ENCODE peak calls at places on chromosome 12, in seven cellular contexts. One of them, this sample, is unnamed.

GRCh38 chr12:125376422-125376821 is 311.2 kb downstream of the AACS start:
- DNase-seq in cardiac muscle cell: no peak
- DNase-seq in HL-60: no peak
- DNase-seq in tibial nerve: no peak
- DNase-seq in uterus: no peak
- DNase-seq in tibial artery: no peak
- DNase-seq in lower lobe of right lung: no peak
- DNase-seq in this sample: no peak

GRCh38 chr12:96063046-96063445 is 27.7 kb upstream of the LTA4H start:
- DNase-seq in tibial nerve: no peak
- DNase-seq in lower lobe of right lung: no peak
- DNase-seq in cardiac muscle cell: peak; percentile 59
- DNase-seq in uterus: no peak
- DNase-seq in tibial artery: no peak
- DNase-seq in HL-60: no peak
- DNase-seq in this sample: no peak

GRCh38 chr12:71312767-71313375 is 126.7 kb upstream of the LGR5 start:
- DNase-seq in lower lobe of right lung: no peak
- DNase-seq in cardiac muscle cell: peak; percentile 27
- DNase-seq in uterus: no peak
- DNase-seq in tibial artery: no peak
- DNase-seq in HL-60: no peak
- DNase-seq in tibial nerve: no peak
- DNase-seq in this sample: no peak

GRCh38 chr12:62899568-62900390 is 35.2 kb downstream of the PPM1H start:
- DNase-seq in HL-60: no peak
- DNase-seq in cardiac muscle cell: no peak
- DNase-seq in uterus: no peak
- DNase-seq in tibial artery: no peak
- DNase-seq in tibial nerve: no peak
- DNase-seq in lower lobe of right lung: no peak
- DNase-seq in this sample: no peak

GRCh38 chr12:108700833-108701450 is 30.4 kb downstream of the CORO1C start:
- DNase-seq in cardiac muscle cell: no peak
- DNase-seq in lower lobe of right lung: no peak
- DNase-seq in tibial nerve: no peak
- DNase-seq in uterus: no peak
- DNase-seq in tibial artery: no peak
- DNase-seq in HL-60: no peak
- DNase-seq in this sample: no peak

GRCh38 chr12:96434107-96434506 is 33.9 kb upstream of the CDK17 start:
- DNase-seq in tibial artery: no peak
- DNase-seq in uterus: no peak
- DNase-seq in HL-60: peak; percentile 43
- DNase-seq in tibial nerve: no peak
- DNase-seq in lower lobe of right lung: no peak
- DNase-seq in cardiac muscle cell: peak; percentile 87
- DNase-seq in this sample: no peak

GRCh38 chr12:43349863-43350262 is 202.1 kb downstream of the ADAMTS20 start:
- DNase-seq in tibial artery: no peak
- DNase-seq in HL-60: no peak
- DNase-seq in tibial nerve: no peak
- DNase-seq in cardiac muscle cell: peak; percentile 28
- DNase-seq in lower lobe of right lung: no peak
- DNase-seq in uterus: no peak
- DNase-seq in this sample: no peak

GRCh38 chr12:53443955-53444354 is 2.4 kb downstream of the PRR13 start:
- DNase-seq in HL-60: no peak
- DNase-seq in cardiac muscle cell: no peak
- DNase-seq in lower lobe of right lung: no peak
- DNase-seq in tibial nerve: no peak
- DNase-seq in tibial artery: no peak
- DNase-seq in uterus: no peak
- DNase-seq in this sample: no peak

DNA sequence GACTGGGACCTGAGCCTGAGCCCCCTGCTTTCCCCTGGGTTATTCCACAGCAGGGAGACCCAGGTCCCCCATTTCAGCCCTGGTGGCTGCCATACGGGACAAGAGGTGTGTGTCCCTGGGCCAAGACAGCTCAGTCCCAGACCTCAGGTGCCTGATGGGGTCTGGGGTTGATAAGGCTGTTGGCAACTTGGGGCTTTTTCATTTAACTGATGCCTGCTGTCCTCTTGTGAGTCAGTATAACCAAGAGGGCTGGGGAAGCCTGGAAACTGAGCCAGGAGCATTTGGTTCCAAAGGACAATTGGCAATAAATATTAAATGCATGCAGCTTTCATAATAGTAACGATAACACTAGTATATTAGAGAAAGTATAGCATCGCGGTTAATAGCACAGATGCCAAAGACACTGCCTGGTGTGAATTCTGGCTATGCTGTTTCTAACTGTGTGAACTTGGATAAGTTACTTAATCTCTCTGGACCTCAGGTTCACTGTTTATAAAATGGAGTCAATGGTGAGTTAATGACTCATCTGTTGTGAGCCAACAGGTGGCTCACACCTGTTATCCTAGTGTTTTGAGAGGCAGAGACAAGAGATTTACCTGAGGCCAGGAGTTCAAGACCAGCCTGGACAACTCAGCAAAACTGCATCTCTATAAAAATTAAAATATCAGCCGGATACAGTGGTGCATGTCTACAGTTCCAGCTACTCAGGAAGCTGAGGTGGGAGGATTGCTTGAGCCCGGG is 919 bp downstream of the SDSL start:
- DNase-seq in lower lobe of right lung: peak; percentile 28
- DNase-seq in HL-60: no peak
- DNase-seq in tibial artery: no peak
- DNase-seq in tibial nerve: no peak
- DNase-seq in cardiac muscle cell: no peak
- DNase-seq in uterus: no peak
- DNase-seq in this sample: no peak
- H3K27ac ChIP-seq in lower lobe of right lung: peak overlapping the region; percentile 80
- H3K27ac ChIP-seq in HL-60: peak overlapping the region; percentile 74
- H3K27ac ChIP-seq in tibial artery: peak overlapping the region; percentile 11
- H3K27ac ChIP-seq in tibial nerve: peak overlapping the region; percentile 85
- H3K27ac ChIP-seq in cardiac muscle cell: no peak overlapping the region
- H3K27ac ChIP-seq in uterus: no peak overlapping the region
- H3K27ac ChIP-seq in this sample: no peak overlapping the region

GRCh38 chr12:64187370-64187769 is 34.7 kb downstream of the KICS2 start:
- DNase-seq in HL-60: no peak
- DNase-seq in lower lobe of right lung: no peak
- DNase-seq in cardiac muscle cell: peak; percentile 82
- DNase-seq in uterus: no peak
- DNase-seq in tibial nerve: no peak
- DNase-seq in tibial artery: no peak
- DNase-seq in this sample: no peak
- H3K27ac ChIP-seq in HL-60: no peak overlapping the region
- H3K27ac ChIP-seq in lower lobe of right lung: no peak overlapping the region
- H3K27ac ChIP-seq in cardiac muscle cell: no peak overlapping the region
- H3K27ac ChIP-seq in uterus: no peak overlapping the region
- H3K27ac ChIP-seq in tibial nerve: no peak overlapping the region
- H3K27ac ChIP-seq in tibial artery: no peak overlapping the region
- H3K27ac ChIP-seq in this sample: no peak overlapping the region

GRCh38 chr12:109868182-109869051 is 11.9 kb downstream of the GLTP start:
- DNase-seq in uterus: no peak
- DNase-seq in tibial nerve: no peak
- DNase-seq in HL-60: peak; percentile 66
- DNase-seq in tibial artery: no peak
- DNase-seq in cardiac muscle cell: no peak
- DNase-seq in lower lobe of right lung: no peak
- DNase-seq in this sample: no peak

GRCh38 chr12:109861689-109862314 is 18.5 kb downstream of the GLTP start:
- DNase-seq in lower lobe of right lung: no peak
- DNase-seq in cardiac muscle cell: no peak
- DNase-seq in tibial artery: no peak
- DNase-seq in uterus: no peak
- DNase-seq in tibial nerve: no peak
- DNase-seq in HL-60: no peak
- DNase-seq in this sample: no peak

GRCh38 chr12:109860961-109861360 is 19.4 kb downstream of the GLTP start:
- DNase-seq in uterus: no peak
- DNase-seq in lower lobe of right lung: no peak
- DNase-seq in tibial nerve: no peak
- DNase-seq in HL-60: no peak
- DNase-seq in cardiac muscle cell: no peak
- DNase-seq in tibial artery: no peak
- DNase-seq in this sample: no peak

GRCh38 chr12:109864916-109865315 is 15.4 kb downstream of the GLTP start:
- DNase-seq in uterus: no peak
- DNase-seq in cardiac muscle cell: no peak
- DNase-seq in HL-60: no peak
- DNase-seq in tibial artery: no peak
- DNase-seq in lower lobe of right lung: no peak
- DNase-seq in tibial nerve: no peak
- DNase-seq in this sample: no peak

DNA sequence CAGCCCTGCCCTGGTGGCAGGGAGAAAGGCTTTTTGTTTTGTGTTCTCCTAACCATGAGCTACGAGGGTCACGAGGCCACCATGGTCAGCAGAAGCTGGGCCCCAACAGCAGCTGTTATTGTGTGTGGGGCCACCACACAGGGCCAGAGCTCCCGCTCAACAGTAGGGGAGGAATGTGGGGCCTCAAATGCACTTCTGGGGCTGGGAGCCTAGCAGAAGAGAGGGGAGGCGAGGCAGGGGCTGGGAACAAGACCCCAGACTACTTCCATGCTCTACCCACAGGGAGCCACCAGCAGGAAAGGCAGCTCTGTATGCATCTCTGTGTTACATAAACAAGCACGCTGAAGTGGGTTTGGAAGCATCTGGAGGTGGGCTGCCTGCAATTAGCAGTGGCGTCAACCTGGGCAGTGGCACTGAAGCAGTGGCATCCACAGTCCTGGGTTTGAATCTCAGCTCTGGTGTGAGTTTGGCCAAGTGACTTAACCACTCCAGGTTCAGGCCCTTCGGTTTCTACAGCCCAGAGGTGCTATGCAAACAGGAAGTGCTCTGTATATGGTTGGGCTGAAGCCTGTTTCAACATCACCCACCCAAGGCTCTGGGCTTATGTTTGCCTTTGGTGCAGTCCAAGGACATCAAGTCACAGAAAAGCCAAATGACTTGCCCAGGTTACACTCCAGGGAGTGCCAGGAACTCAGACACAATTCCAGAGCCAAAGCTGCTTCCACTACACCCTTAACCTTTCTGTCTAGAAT is 16.2 kb downstream of the GLTP start:
- DNase-seq in tibial artery: no peak
- DNase-seq in uterus: no peak
- DNase-seq in HL-60: peak; percentile 83
- DNase-seq in lower lobe of right lung: no peak
- DNase-seq in cardiac muscle cell: peak; percentile 62
- DNase-seq in tibial nerve: no peak
- DNase-seq in this sample: no peak
- H3K27ac ChIP-seq in tibial artery: no peak overlapping the region
- H3K27ac ChIP-seq in uterus: no peak overlapping the region
- H3K27ac ChIP-seq in HL-60: peak overlapping the region; percentile 45
- H3K27ac ChIP-seq in lower lobe of right lung: peak overlapping the region; percentile 76
- H3K27ac ChIP-seq in cardiac muscle cell: no peak overlapping the region
- H3K27ac ChIP-seq in tibial nerve: peak overlapping the region; percentile 89
- H3K27ac ChIP-seq in this sample: peak overlapping the region; percentile 9

GRCh38 chr12:130320553-130320952 is 17.1 kb upstream of the PIWIL1 start:
- DNase-seq in HL-60: no peak
- DNase-seq in lower lobe of right lung: no peak
- DNase-seq in cardiac muscle cell: no peak
- DNase-seq in tibial nerve: no peak
- DNase-seq in uterus: no peak
- DNase-seq in tibial artery: no peak
- DNase-seq in this sample: no peak
- H3K27ac ChIP-seq in HL-60: no peak overlapping the region
- H3K27ac ChIP-seq in lower lobe of right lung: no peak overlapping the region
- H3K27ac ChIP-seq in cardiac muscle cell: no peak overlapping the region
- H3K27ac ChIP-seq in tibial nerve: no peak overlapping the region
- H3K27ac ChIP-seq in uterus: no peak overlapping the region
- H3K27ac ChIP-seq in tibial artery: no peak overlapping the region
- H3K27ac ChIP-seq in this sample: no peak overlapping the region

DNA sequence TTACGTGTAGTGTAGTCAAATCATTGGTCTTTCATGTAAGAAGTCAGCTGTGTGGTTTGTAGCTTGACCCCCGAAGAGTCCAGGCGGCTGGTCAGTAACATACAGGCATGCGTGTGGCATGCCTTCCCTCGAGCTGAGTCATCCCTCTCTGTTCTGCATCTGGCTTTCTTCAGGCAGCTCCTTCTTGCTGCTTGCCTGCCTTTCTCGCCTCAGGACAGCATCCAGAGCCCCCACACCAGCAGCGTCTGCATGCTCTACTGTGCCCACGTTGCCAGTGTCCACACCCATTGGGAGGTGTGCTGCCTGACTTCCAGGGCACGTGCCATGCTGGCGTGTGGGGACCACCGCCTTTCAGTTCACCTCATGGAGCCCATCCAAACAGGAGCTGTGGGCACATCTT is 96.8 kb downstream of the EP400 start:
- DNase-seq in lower lobe of right lung: no peak
- DNase-seq in cardiac muscle cell: peak; percentile 85
- DNase-seq in HL-60: no peak
- DNase-seq in tibial artery: no peak
- DNase-seq in uterus: peak; percentile 33
- DNase-seq in tibial nerve: no peak
- DNase-seq in this sample: no peak
- H3K27ac ChIP-seq in lower lobe of right lung: no peak overlapping the region
- H3K27ac ChIP-seq in cardiac muscle cell: no peak overlapping the region
- H3K27ac ChIP-seq in HL-60: no peak overlapping the region
- H3K27ac ChIP-seq in tibial artery: no peak overlapping the region
- H3K27ac ChIP-seq in uterus: peak overlapping the region; percentile 7
- H3K27ac ChIP-seq in tibial nerve: no peak overlapping the region
- H3K27ac ChIP-seq in this sample: no peak overlapping the region

DNA sequence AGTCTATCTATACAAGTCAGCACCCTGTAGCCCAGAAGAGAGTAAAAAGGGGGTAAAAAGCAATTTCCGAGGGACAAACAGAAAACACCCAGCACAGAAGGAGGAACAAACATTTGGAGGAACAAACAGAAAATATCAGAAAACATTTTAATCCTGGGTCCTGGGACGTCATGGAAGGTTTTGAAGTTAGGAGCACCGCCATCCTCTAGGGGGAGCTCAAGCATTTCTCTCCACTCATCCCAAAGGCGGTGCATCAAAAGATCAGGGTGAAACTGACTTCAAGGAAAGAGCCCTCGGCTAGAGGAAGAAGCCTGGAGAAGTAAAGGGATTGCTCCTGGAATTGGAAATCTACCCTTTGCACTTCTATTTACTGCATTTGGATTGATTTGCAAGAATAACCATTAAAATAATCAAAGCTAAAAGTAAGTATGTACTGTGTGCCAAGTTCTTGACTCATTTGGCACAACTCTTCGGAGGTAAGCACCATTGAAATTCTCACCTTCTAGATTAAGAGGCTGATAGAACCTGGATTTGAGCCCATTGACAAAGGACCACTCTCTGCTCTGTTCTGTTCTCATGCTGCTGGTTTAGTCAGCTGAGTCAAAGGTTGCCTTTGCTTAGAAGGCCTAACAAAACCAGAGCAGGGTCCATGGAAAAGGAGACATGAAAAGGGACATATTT is 17.2 kb upstream of the POC1B start:
- DNase-seq in HL-60: peak; percentile 73
- DNase-seq in lower lobe of right lung: peak; percentile 50
- DNase-seq in tibial nerve: peak; percentile 37
- DNase-seq in uterus: peak; percentile 58
- DNase-seq in cardiac muscle cell: peak; percentile 92
- DNase-seq in tibial artery: peak; percentile 69
- DNase-seq in this sample: no peak
- H3K27ac ChIP-seq in HL-60: no peak overlapping the region
- H3K27ac ChIP-seq in lower lobe of right lung: no peak overlapping the region
- H3K27ac ChIP-seq in tibial nerve: no peak overlapping the region
- H3K27ac ChIP-seq in uterus: no peak overlapping the region
- H3K27ac ChIP-seq in cardiac muscle cell: no peak overlapping the region
- H3K27ac ChIP-seq in tibial artery: no peak overlapping the region
- H3K27ac ChIP-seq in this sample: no peak overlapping the region